ENCODE peak calls at places on chromosome 1, in six cellular contexts. Q, E, U, P, Z and Y are unnamed samples.

GRCh38 chr1:7459915-7460314 is 311.2 kb upstream of the VAMP3 start:
- DNase-seq in E (no peak), U (no peak), P (no peak), Q (no peak), Z (no peak), Y (no peak)

GRCh38 chr1:36464605-36465393 is 615 bp upstream of the MRPS15 start:
- DNase-seq in P (no peak), E (no peak), U (no peak), Q (no peak), Z (no peak), Y (peak; percentile 24)

GRCh38 chr1:111612006-111612405 is 7.6 kb upstream of the RAP1A start:
- DNase-seq in Q (no peak), E (no peak), Z (no peak), U (no peak), P (no peak), Y (no peak)

GRCh38 chr1:31588751-31589515 is 12.6 kb downstream of the TINAGL1 start:
- DNase-seq in Z (peak; percentile 60), P (no peak), Q (no peak), E (no peak), U (no peak), Y (no peak)

GRCh38 chr1:21956720-21957552 is 19.8 kb upstream of the HSPG2 start:
- DNase-seq in Z (peak; percentile 89), P (no peak), E (no peak), U (peak; percentile 62), Q (no peak), Y (peak; percentile 75)

GRCh38 chr1:86258106-86258505 is 101.5 kb upstream of the COL24A1 start:
- DNase-seq in P (no peak), Q (no peak), E (no peak), U (no peak), Z (no peak), Y (no peak)

GRCh38 chr1:200867018-200867811 is 5.6 kb upstream of the GPR25 start:
- DNase-seq in Q (no peak), U (no peak), P (no peak), Z (no peak), E (no peak), Y (no peak)

GRCh38 chr1:39204441-39205081 is at the start of gene MACF1:
- DNase-seq in Z (peak; percentile 93), P (no peak), E (no peak), U (peak; percentile 57), Q (peak; percentile 50), Y (peak; percentile 63)

GRCh38 chr1:77986810-77987209 is 7.9 kb upstream of the FUBP1 start:
- DNase-seq in Z (no peak), U (no peak), E (no peak), P (no peak), Q (no peak), Y (peak; percentile 45)

GRCh38 chr1:3533051-3534048 is 78.0 kb downstream of the MEGF6 start:
- DNase-seq in U (peak; percentile 41), E (no peak), P (peak; percentile 13), Q (no peak), Z (no peak), Y (peak; percentile 28)

GRCh38 chr1:210123383-210123782 is 109.2 kb upstream of the SERTAD4 start:
- DNase-seq in U (no peak), E (no peak), Z (no peak), P (no peak), Q (no peak), Y (no peak)

GRCh38 chr1:181089777-181090505 is 1.4 kb downstream of the IER5 start:
- DNase-seq in Q (no peak), P (peak; percentile 30), U (peak; percentile 80), E (no peak), Z (peak; percentile 72), Y (peak; percentile 80)

GRCh38 chr1:79235221-79236002 is 228.9 kb upstream of the ADGRL4 start:
- DNase-seq in U (no peak), P (no peak), Z (peak; percentile 64), Q (no peak), E (no peak), Y (no peak)

GRCh38 chr1:214793708-214794107 is 190.7 kb downstream of the CENPF start:
- DNase-seq in P (no peak), U (no peak), E (no peak), Q (no peak), Z (no peak), Y (no peak)

DNA sequence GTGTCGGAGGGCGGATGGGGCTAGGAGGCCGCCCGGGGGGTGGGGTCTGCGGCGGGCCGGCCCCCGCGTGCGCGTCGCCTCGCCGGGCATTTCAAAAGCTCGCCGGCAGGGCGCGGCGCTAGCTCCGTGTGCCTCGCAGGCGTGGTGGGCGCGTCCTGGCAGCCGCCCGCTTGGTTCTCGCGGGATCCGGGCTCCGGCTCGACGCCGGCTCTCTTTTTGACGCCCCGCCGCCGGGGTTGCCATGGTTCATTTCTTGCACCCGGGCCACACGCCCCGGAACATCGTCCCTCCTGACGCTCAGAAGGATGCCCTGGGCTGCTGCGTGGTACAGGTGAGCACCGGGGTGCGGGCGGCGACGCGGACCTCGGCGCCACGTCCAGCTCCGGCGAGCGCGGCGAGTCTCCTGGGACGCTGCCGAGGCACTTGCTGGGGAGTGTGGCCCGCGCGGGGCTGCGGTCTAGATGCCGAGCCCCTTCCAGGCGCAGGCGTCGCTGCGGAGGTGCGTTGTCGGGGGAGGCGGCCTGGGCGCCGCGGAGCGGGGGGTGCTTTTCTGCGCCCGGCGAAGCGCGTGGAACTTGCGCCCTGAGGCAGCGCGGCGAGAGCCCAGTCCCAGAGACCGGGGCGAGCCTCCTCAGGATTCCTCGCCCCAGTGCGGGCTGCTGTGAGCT is at the start of gene ZYG11A:
- DNase-seq in Q (peak; percentile 61), P (peak; percentile 14), E (no peak), Z (peak; percentile 81), U (peak; percentile 95), Y (peak; percentile 93)
- TF ChIP-seq CTCF in Q (no peak), P (peak; percentile 1), E (peak; percentile 17), Z (no peak), U (peak; percentile 51), Y (no peak)

DNA sequence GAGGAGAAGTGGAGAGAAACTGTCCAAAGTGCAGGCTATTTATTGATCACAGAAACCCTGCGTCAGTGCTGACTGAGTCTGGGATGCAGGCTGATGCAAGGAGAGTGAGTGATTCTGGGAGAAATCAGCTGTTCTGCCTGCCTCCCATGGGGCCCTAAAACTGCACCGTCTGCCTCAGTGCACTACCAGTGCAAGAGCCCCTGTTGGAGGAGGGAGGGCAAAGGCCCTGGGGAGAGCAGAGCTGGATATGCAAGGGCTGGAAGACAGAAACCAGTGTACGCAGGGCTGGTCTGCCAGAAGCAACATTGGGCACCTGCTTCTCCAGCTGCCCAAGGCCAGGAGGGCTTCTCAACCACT is 42.5 kb downstream of the C1orf198 start:
- DNase-seq in Z (no peak), P (no peak), Q (no peak), U (no peak), E (no peak), Y (no peak)
- TF ChIP-seq MYC in Z (no peak), P (no peak), Q (no peak), U (no peak), E (no peak), Y (no peak)

DNA sequence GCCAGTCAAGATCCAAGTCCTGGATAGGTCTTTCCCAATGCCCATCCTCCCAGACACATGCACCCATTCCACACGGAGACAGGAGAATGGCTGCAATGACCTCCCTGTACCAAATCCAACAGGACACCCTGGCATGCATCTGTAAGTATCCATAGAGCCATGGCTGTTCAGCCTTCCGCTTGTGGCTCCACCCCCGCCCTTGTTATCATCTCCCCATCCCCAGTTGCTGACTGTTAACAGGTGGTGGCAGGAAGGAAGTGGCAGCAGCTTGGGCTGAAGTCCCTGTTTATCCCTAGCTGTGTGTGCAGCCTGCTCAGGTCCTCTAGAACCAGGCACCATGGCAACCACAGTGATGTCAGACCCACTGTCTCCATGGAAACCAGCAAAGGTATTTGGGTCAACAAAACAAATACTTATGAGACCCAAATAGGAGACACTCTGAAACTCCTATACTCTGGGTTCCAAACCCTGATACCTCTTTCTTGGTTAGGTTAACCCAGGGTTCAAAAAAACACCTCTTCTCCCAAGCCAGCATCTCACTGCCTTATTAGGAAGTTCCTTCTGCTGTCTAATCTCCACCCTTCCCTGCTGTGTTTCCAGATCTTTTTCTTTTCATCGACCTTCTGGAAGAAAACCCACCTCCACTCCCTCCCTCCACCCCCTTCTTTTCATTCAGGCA is 721 bp downstream of the PBXIP1 start:
- DNase-seq in P (peak; percentile 77), U (peak; percentile 71), Z (peak; percentile 73), E (no peak), Q (no peak), Y (peak; percentile 27)
- TF ChIP-seq CTCF in P (no peak), U (no peak), Z (no peak), E (no peak), Q (no peak), Y (no peak)

GRCh38 chr1:16615253-16616252 is 2.2 kb upstream of the NBPF1 start:
- DNase-seq in U (peak; percentile 44), P (no peak), Q (no peak), Z (no peak), E (no peak), Y (no peak)
- TF ChIP-seq MYC in U (no peak), P (no peak), Q (no peak), Z (no peak), E (no peak), Y (no peak)